ENCODE peak calls at places on chromosomes 6 and 20, in ten cellular contexts. J is adrenal gland, X is H54, E is HCT116, S is heart left ventricle, L is tibial nerve, Z is transverse colon, C is ovary, P is GM12892, D is IMR-90. Y is an unnamed sample.

GRCh38 chr6:150301871-150302800 is 66.7 kb upstream of the IYD start:
- DNase-seq in J (no peak), X (peak), E (peak), S (no peak), L (no peak), Z (no peak), C (no peak), P (peak), D (peak), Y (no peak)

GRCh38 chr20:58424218-58424617 is 35.2 kb downstream of the VAPB start:
- DNase-seq in J (no peak), X (no peak), E (no peak), S (no peak), L (no peak), Z (no peak), C (no peak), P (no peak), D (no peak), Y (no peak)

GRCh38 chr20:2799271-2799670 is 1.2 kb downstream of the CPXM1 start:
- DNase-seq in J (no peak), X (no peak), E (no peak), S (no peak), L (no peak), Z (no peak), C (no peak), P (no peak), D (no peak), Y (no peak)

GRCh38 chr20:39775110-39775509 is 813.0 kb downstream of the DHX35 start:
- DNase-seq in J (peak), X (no peak), E (no peak), S (peak), L (peak), Z (no peak), C (peak), P (no peak), D (no peak), Y (no peak)

GRCh38 chr6:29702519-29703103 is 20.6 kb upstream of the HLA-F start:
- DNase-seq in J (no peak), X (peak), E (peak), S (peak), L (no peak), Z (peak), C (peak), P (peak), D (no peak), Y (peak)

GRCh38 chr6:23633986-23634385 is 492.0 kb upstream of the NRSN1 start:
- DNase-seq in J (no peak), X (no peak), E (no peak), S (no peak), L (no peak), Z (no peak), C (no peak), P (no peak), D (no peak), Y (no peak)

GRCh38 chr6:154841109-154841508 is 107.9 kb downstream of the SCAF8 start:
- DNase-seq in J (no peak), X (no peak), E (no peak), S (no peak), L (no peak), Z (no peak), C (no peak), P (no peak), D (no peak), Y (no peak)

GRCh38 chr6:109235639-109236038 is 140.3 kb downstream of the CEP57L1 start:
- DNase-seq in J (no peak), X (no peak), E (no peak), S (no peak), L (no peak), Z (no peak), C (no peak), P (no peak), D (no peak), Y (no peak)

GRCh38 chr20:18705906-18706305 is 107.7 kb upstream of the SCP2D1 start:
- DNase-seq in J (no peak), X (no peak), E (no peak), S (no peak), L (no peak), Z (no peak), C (no peak), P (no peak), D (peak), Y (no peak)

GRCh38 chr6:108874470-108875160 is 26.4 kb downstream of the ARMC2 start:
- DNase-seq in J (peak), X (no peak), E (no peak), S (no peak), L (no peak), Z (peak), C (no peak), P (peak), D (peak), Y (no peak)

GRCh38 chr6:150320450-150320849 is 48.4 kb upstream of the IYD start:
- DNase-seq in J (peak), X (no peak), E (no peak), S (peak), L (no peak), Z (no peak), C (peak), P (no peak), D (no peak), Y (no peak)

GRCh38 chr6:25883536-25883935 is 9.5 kb upstream of the SLC17A3 start:
- DNase-seq in J (no peak), X (peak), E (no peak), S (no peak), L (no peak), Z (no peak), C (no peak), P (no peak), D (no peak), Y (no peak)

GRCh38 chr6:89350281-89351037 is 2.1 kb downstream of the UBE2J1 start:
- DNase-seq in J (no peak), X (no peak), E (no peak), S (no peak), L (no peak), Z (no peak), C (no peak), P (no peak), D (no peak), Y (peak)

GRCh38 chr6:156622185-156622584 is 155.0 kb upstream of the ARID1B start:
- DNase-seq in J (no peak), X (no peak), E (no peak), S (no peak), L (no peak), Z (no peak), C (no peak), P (no peak), D (no peak), Y (no peak)

GRCh38 chr6:169169375-169169774 is 84.3 kb downstream of the THBS2 start:
- DNase-seq in J (peak), X (no peak), E (peak), S (peak), L (no peak), Z (no peak), C (no peak), P (no peak), D (no peak), Y (no peak)

DNA sequence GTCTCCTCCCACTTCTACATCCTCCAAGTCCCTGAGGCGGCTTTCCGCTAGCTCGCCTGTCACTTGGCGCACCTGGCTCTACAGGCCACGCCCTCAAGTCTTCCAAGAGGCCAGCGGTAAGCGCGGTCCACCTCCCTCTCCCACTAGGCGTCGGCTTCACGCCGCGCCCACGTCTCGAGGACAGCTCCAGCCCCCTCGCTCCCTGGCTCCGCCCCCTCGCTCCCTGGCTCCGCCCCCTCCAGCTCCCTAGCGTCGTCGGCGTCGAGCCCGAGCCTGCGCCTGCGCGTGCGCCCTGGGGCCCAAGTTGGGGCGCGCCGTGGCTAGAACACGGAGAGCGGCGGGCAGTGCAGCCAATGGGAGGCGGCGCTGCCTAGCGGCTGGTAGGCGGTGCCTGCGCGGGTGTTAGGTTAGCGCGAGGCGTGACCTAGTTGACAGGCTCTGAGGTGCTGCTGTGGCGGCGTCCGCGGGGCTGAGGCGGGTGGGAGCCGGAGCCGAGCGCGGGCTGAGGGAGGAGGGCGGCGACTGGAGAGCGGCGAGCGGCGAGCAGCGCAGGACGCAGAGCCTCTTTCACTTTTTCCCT is at the start of gene MACROD2:
- DNase-seq in J (peak), X (no peak), E (peak), S (peak), L (peak), Z (peak), C (peak), P (no peak), D (peak), Y (peak)
- TF ChIP-seq POLR2A in J (peak), X (no peak), E (peak), S (no peak), L (peak), Z (peak), C (no peak), P (no peak), D (no peak), Y (no peak)

DNA sequence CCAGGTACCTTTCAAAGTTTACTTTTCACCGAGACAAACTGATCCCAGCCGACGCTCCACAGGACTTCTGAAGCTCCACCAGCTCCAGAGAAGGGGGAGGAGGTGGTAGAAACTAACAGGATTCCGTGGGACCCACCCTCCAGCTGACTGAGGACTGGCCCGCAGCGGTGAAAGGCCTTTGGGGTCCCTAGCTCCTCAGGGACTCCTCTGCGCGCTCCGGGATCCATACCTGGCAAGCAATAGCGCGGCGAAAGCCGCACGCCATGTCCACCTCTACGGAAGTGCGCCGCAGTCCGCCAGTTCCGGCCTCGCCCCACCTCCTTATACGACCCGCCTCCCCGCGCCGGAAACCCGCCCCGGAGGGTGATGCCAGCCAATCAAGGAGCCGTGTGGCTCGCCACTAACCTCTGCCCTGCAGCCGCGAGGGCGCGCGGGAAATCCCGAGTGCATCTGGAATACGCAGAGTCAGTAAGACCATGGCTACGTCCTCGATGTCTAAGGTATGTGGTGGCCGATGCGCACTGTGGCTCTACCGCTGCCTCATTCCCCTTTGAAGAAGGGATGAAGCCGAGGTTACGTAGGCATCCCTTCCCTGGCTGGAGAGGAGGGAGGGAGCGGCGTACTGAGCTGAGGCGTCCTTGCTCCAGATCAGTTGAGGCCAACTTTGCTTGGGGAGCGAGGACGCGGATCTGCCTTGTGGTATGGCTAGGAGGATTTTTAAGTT is at the start of the genes ORC3 and RARS2:
- DNase-seq in J (peak), X (peak), E (peak), S (peak), L (peak), Z (peak), C (peak), P (peak), D (peak), Y (peak)
- TF ChIP-seq POLR2A in J (peak), X (peak), E (peak), S (peak), L (peak), Z (peak), C (peak), P (peak), D (peak), Y (peak)

GRCh38 chr6:121436966-121437756 is 1.7 kb downstream of the GJA1 start:
- DNase-seq in J (peak), X (peak), E (no peak), S (peak), L (peak), Z (peak), C (peak), P (no peak), D (peak), Y (peak)

GRCh38 chr6:121434037-121434770 is 1.2 kb upstream of the GJA1 start:
- DNase-seq in J (no peak), X (no peak), E (no peak), S (no peak), L (no peak), Z (no peak), C (no peak), P (no peak), D (peak), Y (no peak)

GRCh38 chr6:121436172-121436965 is 923 bp downstream of the GJA1 start:
- DNase-seq in J (no peak), X (no peak), E (no peak), S (no peak), L (no peak), Z (no peak), C (peak), P (no peak), D (no peak), Y (no peak)

GRCh38 chr6:121437861-121438651 is 2.6 kb downstream of the GJA1 start:
- DNase-seq in J (no peak), X (no peak), E (no peak), S (peak), L (peak), Z (no peak), C (peak), P (no peak), D (peak), Y (no peak)

GRCh38 chr6:121435444-121436069 is at the start of gene GJA1:
- DNase-seq in J (peak), X (peak), E (no peak), S (peak), L (no peak), Z (peak), C (no peak), P (no peak), D (peak), Y (no peak)
- TF ChIP-seq POLR2A in J (peak), X (no peak), E (no peak), S (peak), L (peak), Z (peak), C (peak), P (no peak), D (peak), Y (no peak)

DNA sequence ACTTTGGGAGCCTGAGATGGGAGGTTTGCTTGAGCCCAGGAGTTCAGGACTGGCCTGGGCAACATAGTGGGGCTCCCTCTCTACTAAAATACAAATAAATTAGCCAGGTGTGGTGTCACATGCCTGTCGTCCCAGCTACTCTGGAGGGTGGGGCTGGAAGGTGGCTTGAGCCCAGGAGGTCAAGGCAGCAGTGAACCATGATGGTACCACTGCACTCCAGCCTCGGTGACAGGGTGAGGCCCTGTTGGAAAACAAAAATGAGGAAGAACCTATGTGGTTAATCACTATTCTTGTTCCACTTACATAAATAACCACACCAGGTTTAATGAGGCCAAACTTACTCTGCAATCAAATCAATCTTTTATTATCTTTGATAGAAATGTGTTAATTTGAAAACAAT is 5.4 kb downstream of the PPDPF start:
- DNase-seq in J (no peak), X (no peak), E (no peak), S (peak), L (no peak), Z (peak), C (no peak), P (no peak), D (no peak), Y (no peak)
- TF ChIP-seq POLR2A in J (no peak), X (no peak), E (no peak), S (no peak), L (no peak), Z (peak), C (no peak), P (peak), D (no peak), Y (no peak)

GRCh38 chr20:5040345-5040744 is 39.0 kb upstream of the SLC23A2 start:
- DNase-seq in J (no peak), X (no peak), E (no peak), S (no peak), L (no peak), Z (no peak), C (no peak), P (no peak), D (no peak), Y (no peak)

GRCh38 chr20:5039889-5040288 is 38.6 kb upstream of the SLC23A2 start:
- DNase-seq in J (no peak), X (no peak), E (no peak), S (no peak), L (no peak), Z (no peak), C (no peak), P (no peak), D (no peak), Y (no peak)

GRCh38 chr20:5044075-5044620 is 42.8 kb upstream of the SLC23A2 start:
- DNase-seq in J (no peak), X (no peak), E (no peak), S (no peak), L (no peak), Z (no peak), C (no peak), P (no peak), D (no peak), Y (no peak)

GRCh38 chr20:5039255-5039657 is 37.9 kb upstream of the SLC23A2 start:
- DNase-seq in J (no peak), X (no peak), E (no peak), S (no peak), L (no peak), Z (no peak), C (no peak), P (no peak), D (no peak), Y (no peak)

GRCh38 chr20:5041433-5041832 is 40.1 kb upstream of the SLC23A2 start:
- DNase-seq in J (no peak), X (no peak), E (no peak), S (no peak), L (no peak), Z (no peak), C (peak), P (no peak), D (no peak), Y (no peak)
- TF ChIP-seq POLR2A in J (no peak), X (no peak), E (no peak), S (no peak), L (no peak), Z (no peak), C (no peak), P (no peak), D (no peak), Y (no peak)

GRCh38 chr20:41126719-41127118 is 10.6 kb upstream of the PLCG1 start:
- DNase-seq in J (no peak), X (no peak), E (no peak), S (no peak), L (no peak), Z (no peak), C (no peak), P (no peak), D (no peak), Y (no peak)
- TF ChIP-seq POLR2A in J (no peak), X (no peak), E (no peak), S (no peak), L (no peak), Z (no peak), C (no peak), P (no peak), D (no peak), Y (no peak)

GRCh38 chr6:137218917-137219663 is at the start of gene IFNGR1:
- DNase-seq in J (peak), X (peak), E (peak), S (peak), L (peak), Z (peak), C (peak), P (peak), D (peak), Y (peak)

GRCh38 chr6:137216106-137216505 is 3.1 kb downstream of the IFNGR1 start:
- DNase-seq in J (no peak), X (no peak), E (no peak), S (no peak), L (no peak), Z (no peak), C (no peak), P (no peak), D (peak), Y (no peak)

GRCh38 chr6:137217801-137218472 is 1.2 kb downstream of the IFNGR1 start:
- DNase-seq in J (peak), X (no peak), E (no peak), S (peak), L (no peak), Z (peak), C (no peak), P (no peak), D (peak), Y (peak)

GRCh38 chr6:137218473-137218916 is 690 bp downstream of the IFNGR1 start:
- DNase-seq in J (peak), X (peak), E (no peak), S (peak), L (no peak), Z (peak), C (no peak), P (no peak), D (peak), Y (peak)

GRCh38 chr6:137216875-137217553 is 2.2 kb downstream of the IFNGR1 start:
- DNase-seq in J (no peak), X (no peak), E (no peak), S (peak), L (no peak), Z (no peak), C (no peak), P (no peak), D (no peak), Y (no peak)
- TF ChIP-seq POLR2A in J (no peak), X (no peak), E (no peak), S (no peak), L (no peak), Z (no peak), C (no peak), P (no peak), D (no peak), Y (no peak)

GRCh38 chr20:54110457-54110856 is 40.1 kb upstream of the BCAS1 start:
- DNase-seq in J (no peak), X (no peak), E (no peak), S (no peak), L (no peak), Z (no peak), C (no peak), P (no peak), D (no peak), Y (no peak)

GRCh38 chr20:54110041-54110440 is 39.6 kb upstream of the BCAS1 start:
- DNase-seq in J (no peak), X (no peak), E (no peak), S (no peak), L (no peak), Z (no peak), C (no peak), P (no peak), D (no peak), Y (no peak)

GRCh38 chr20:54112221-54112884 is 42.0 kb upstream of the BCAS1 start:
- DNase-seq in J (no peak), X (no peak), E (no peak), S (no peak), L (no peak), Z (peak), C (no peak), P (no peak), D (no peak), Y (no peak)

GRCh38 chr20:54113553-54113952 is 43.2 kb upstream of the BCAS1 start:
- DNase-seq in J (no peak), X (no peak), E (no peak), S (no peak), L (no peak), Z (peak), C (no peak), P (no peak), D (no peak), Y (no peak)

GRCh38 chr20:54111460-54111859 is 41.1 kb upstream of the BCAS1 start:
- DNase-seq in J (no peak), X (no peak), E (no peak), S (no peak), L (no peak), Z (no peak), C (no peak), P (no peak), D (no peak), Y (no peak)
- TF ChIP-seq POLR2A in J (no peak), X (no peak), E (no peak), S (no peak), L (no peak), Z (no peak), C (no peak), P (no peak), D (no peak), Y (no peak)